ENCODE peak calls at places on chromosome 9, in five cellular contexts. B, J, K, G and O are unnamed samples.

GRCh38 chr9:113403651-113404050 is 2.6 kb upstream of the ALAD start:
- DNase-seq in B (no peak), J (no peak), K (no peak), G (no peak), O (no peak)

GRCh38 chr9:17134843-17135577 is at the start of gene CNTLN:
- DNase-seq in B (no peak), J (no peak), K (peak; percentile 84), G (peak; percentile 98), O (peak; percentile 41)

GRCh38 chr9:98335666-98336065 is 80.2 kb upstream of the TBC1D2 start:
- DNase-seq in B (no peak), J (no peak), K (no peak), G (no peak), O (no peak)

GRCh38 chr9:93091453-93092081 is 4.5 kb upstream of the CARD19 start:
- DNase-seq in B (peak; percentile 69), J (no peak), K (no peak), G (no peak), O (peak; percentile 73)

GRCh38 chr9:115444941-115445340 is 327.0 kb upstream of the TNC start:
- DNase-seq in B (no peak), J (no peak), K (no peak), G (no peak), O (no peak)

GRCh38 chr9:126001581-126002225 is 254.5 kb downstream of the PBX3 start:
- DNase-seq in B (no peak), J (no peak), K (no peak), G (no peak), O (no peak)

GRCh38 chr9:137965177-137965795 is 87.7 kb downstream of the CACNA1B start:
- DNase-seq in B (no peak), J (no peak), K (no peak), G (no peak), O (no peak)

GRCh38 chr9:20397348-20397747 is 225.0 kb downstream of the MLLT3 start:
- DNase-seq in B (no peak), J (no peak), K (no peak), G (no peak), O (no peak)

GRCh38 chr9:94643176-94643575 is 3.9 kb upstream of the FBP1 start:
- DNase-seq in B (no peak), J (no peak), K (no peak), G (no peak), O (no peak)

GRCh38 chr9:131776473-131776872 is 36.6 kb upstream of the RAPGEF1 start:
- DNase-seq in B (no peak), J (peak; percentile 62), K (no peak), G (peak; percentile 85), O (peak; percentile 13)

GRCh38 chr9:35070823-35071813 is 1.3 kb downstream of the VCP start:
- DNase-seq in B (no peak), J (no peak), K (no peak), G (no peak), O (no peak)

GRCh38 chr9:131525643-131526565 is 5.2 kb downstream of the UCK1 start:
- DNase-seq in B (no peak), J (no peak), K (no peak), G (no peak), O (no peak)

GRCh38 chr9:76107487-76107886 is 217.0 kb downstream of the PCSK5 start:
- DNase-seq in B (no peak), J (no peak), K (no peak), G (no peak), O (no peak)

GRCh38 chr9:16032799-16033198 is 480.0 kb downstream of the CCDC171 start:
- DNase-seq in B (no peak), J (no peak), K (no peak), G (no peak), O (peak; percentile 10)
- TF ChIP-seq CTCF in B (no peak), J (no peak), K (peak; percentile 46), G (no peak), O (peak; percentile 20)

DNA sequence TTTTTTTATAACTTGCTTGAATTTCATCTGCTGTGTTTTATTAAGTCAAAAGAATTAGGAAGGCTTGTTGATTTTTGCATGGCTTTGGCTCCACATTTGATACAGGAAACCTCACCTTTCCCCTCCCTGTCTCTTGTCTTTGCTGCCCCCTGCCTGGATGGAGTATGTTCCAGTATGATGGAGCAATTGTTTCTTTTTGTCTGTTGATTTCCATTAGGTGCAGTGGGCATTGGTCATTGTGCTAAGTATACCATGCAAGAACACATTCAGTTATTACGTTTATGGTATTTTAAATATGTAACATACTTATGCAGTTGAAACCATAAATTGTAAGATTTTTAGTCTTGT is 19.6 kb downstream of the TJP2 start:
- DNase-seq in B (no peak), J (peak; percentile 31), K (no peak), G (no peak), O (no peak)
- TF ChIP-seq ATF3 in B (no peak), J (no peak), K (no peak), G (no peak), O (no peak)

DNA sequence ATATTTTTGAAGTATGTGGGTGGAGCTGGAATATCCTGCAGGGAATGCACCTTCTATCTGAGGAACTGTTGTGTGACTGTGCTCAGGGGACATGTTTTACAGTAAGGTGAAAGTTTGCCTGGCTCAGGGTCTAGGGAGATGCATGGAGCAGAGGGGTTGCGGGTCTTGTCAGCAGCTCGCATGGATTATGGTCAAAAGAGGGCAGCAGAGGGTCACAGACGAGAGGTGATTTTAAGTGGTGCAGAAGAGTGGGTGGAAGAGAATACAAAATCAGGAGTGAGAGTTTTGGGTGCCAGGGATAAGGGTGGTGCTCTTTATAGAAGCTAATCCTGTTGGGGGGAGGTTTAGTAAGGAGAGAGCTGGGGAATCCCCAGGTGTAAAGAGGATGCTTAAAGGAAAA is 53.5 kb upstream of the GRIN3A start:
- DNase-seq in B (no peak), J (peak; percentile 47), K (peak; percentile 21), G (peak; percentile 75), O (peak; percentile 10)
- TF ChIP-seq CTCF in B (peak; percentile 34), J (peak; percentile 71), K (peak; percentile 88), G (peak; percentile 54), O (no peak)

GRCh38 chr9:110440796-110441195 is 103.1 kb upstream of the TXNDC8 start:
- DNase-seq in B (no peak), J (no peak), K (no peak), G (no peak), O (no peak)
- TF ChIP-seq ATF3 in B (no peak), J (no peak), K (no peak), G (no peak), O (no peak)

GRCh38 chr9:105636331-105636730 is 25.9 kb upstream of the TAL2 start:
- DNase-seq in B (no peak), J (no peak), K (no peak), G (no peak), O (no peak)

GRCh38 chr9:105639936-105640335 is 22.3 kb upstream of the TAL2 start:
- DNase-seq in B (no peak), J (no peak), K (no peak), G (no peak), O (no peak)

GRCh38 chr9:105633373-105633772 is 28.9 kb upstream of the TAL2 start:
- DNase-seq in B (no peak), J (no peak), K (no peak), G (no peak), O (no peak)

GRCh38 chr9:105632807-105633206 is 29.4 kb upstream of the TAL2 start:
- DNase-seq in B (no peak), J (no peak), K (no peak), G (no peak), O (no peak)

DNA sequence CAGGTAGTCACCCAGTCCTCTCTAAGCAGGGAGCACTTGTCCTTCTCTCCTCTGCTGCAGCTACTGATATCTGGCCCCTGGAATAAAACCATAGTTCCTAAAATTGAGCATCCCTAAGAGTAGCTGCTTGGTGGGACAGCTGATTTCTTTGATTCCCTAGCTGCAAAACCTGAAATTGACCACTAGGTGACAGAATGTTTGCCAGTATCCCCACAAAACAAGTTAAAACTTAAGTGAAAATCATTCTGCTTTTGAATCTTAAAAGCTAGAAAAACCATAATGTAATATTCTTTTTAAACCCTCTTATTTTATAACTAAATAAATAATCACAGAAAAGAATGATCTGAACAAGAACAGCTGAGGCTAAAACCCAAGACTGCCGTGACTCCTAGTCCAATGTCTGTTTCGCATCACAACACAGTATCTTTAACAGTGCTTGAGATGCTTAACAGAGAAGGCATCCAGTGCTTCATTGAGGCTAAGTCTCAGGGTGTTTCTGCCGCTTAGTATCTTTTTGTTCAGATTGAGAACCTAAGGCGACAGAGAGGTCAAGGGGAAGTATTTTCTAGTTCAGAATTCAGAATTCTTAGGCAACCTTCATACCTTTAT is 24.4 kb upstream of the TAL2 start:
- DNase-seq in B (no peak), J (no peak), K (no peak), G (no peak), O (no peak)
- TF ChIP-seq CTCF in B (peak; percentile 62), J (peak; percentile 69), K (peak; percentile 66), G (peak; percentile 41), O (peak; percentile 58)

GRCh38 chr9:135819905-135820304 is 87.4 kb downstream of the CAMSAP1 start:
- DNase-seq in B (no peak), J (no peak), K (no peak), G (peak; percentile 52), O (no peak)
- TF ChIP-seq ATF3 in B (no peak), J (no peak), K (no peak), G (no peak), O (no peak)

GRCh38 chr9:121861501-121862180 is 210.2 kb downstream of the DAB2IP start:
- DNase-seq in B (no peak), J (peak; percentile 61), K (no peak), G (peak; percentile 64), O (peak; percentile 31)
- TF ChIP-seq CTCF in B (peak; percentile 37), J (peak; percentile 75), K (peak; percentile 91), G (peak; percentile 28), O (peak; percentile 80)

DNA sequence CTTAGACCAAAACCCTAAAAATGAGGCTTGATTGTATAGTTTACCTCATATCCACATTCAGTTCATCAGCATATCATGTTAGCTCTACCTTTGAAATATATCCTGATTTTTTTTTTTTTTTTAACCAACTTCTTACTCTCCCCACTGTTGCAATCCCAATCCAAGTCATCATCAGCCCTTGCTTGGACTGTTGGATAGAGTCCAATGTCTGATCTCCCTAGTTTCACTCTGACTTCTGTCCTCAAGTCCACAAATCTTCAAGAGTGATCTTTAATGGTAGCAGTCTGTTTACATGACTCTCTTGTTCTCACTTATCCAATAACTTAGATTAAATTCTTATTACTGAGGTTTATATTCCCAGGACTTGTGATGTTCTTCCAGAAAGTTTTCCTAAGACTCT is 30.8 kb downstream of the NAA35 start:
- DNase-seq in B (no peak), J (no peak), K (no peak), G (no peak), O (no peak)
- TF ChIP-seq ATF3 in B (no peak), J (no peak), K (no peak), G (no peak), O (no peak)